ENCODE peak calls at places on chromosomes 2 and 18, in seven cellular contexts. G, D, T, Z, V, E and S are unnamed samples.

GRCh38 chr2:66481100-66481549 is 46.2 kb downstream of the MEIS1 start:
- DNase-seq in Z (peak), T (peak), G (peak), D (no peak), E (no peak), V (peak), S (peak)

GRCh38 chr2:163667064-163667887 is 68.5 kb downstream of the FIGN start:
- DNase-seq in G (peak), D (no peak), Z (no peak), E (peak), V (no peak), T (peak), S (no peak)

GRCh38 chr2:133641497-133641896 is 73.2 kb upstream of the NCKAP5 start:
- DNase-seq in D (no peak), T (no peak), G (peak), Z (peak), V (peak), E (no peak), S (peak)

GRCh38 chr2:233353101-233353768 is 1.1 kb upstream of the DGKD start:
- DNase-seq in G (peak), V (no peak), E (no peak), D (no peak), T (no peak), Z (no peak), S (no peak)

GRCh38 chr18:49055196-49055595 is 104.4 kb upstream of the SMAD7 start:
- DNase-seq in T (no peak), E (no peak), G (no peak), V (no peak), Z (no peak), D (no peak), S (peak)

GRCh38 chr2:33375054-33375453 is 101.4 kb upstream of the RASGRP3 start:
- DNase-seq in Z (no peak), E (no peak), V (no peak), D (no peak), G (no peak), T (no peak), S (no peak)

GRCh38 chr2:103289101-103289725 is 527.4 kb downstream of the TMEM182 start:
- DNase-seq in E (no peak), D (no peak), V (peak), Z (peak), T (no peak), G (no peak), S (no peak)

GRCh38 chr18:6997802-6998201 is 119.8 kb downstream of the LAMA1 start:
- DNase-seq in D (no peak), G (no peak), Z (no peak), V (no peak), E (no peak), T (no peak), S (no peak)

GRCh38 chr2:133431289-133431688 is 137.0 kb downstream of the NCKAP5 start:
- DNase-seq in E (no peak), T (no peak), D (no peak), V (no peak), G (no peak), Z (no peak), S (peak)

GRCh38 chr2:58769494-58770239 is 528.5 kb upstream of the FANCL start:
- DNase-seq in E (no peak), T (no peak), D (no peak), V (no peak), G (no peak), Z (no peak), S (no peak)

GRCh38 chr2:200125463-200125862 is 170.1 kb downstream of the MAIP1 start:
- DNase-seq in V (no peak), G (no peak), Z (no peak), D (no peak), E (no peak), T (no peak), S (no peak)

GRCh38 chr18:75070625-75071483 is 138.1 kb downstream of the PTGR3 start:
- DNase-seq in T (peak), E (no peak), V (peak), G (peak), Z (no peak), D (peak), S (peak)

GRCh38 chr18:75544496-75544895 is 117.0 kb upstream of the SMIM21 start:
- DNase-seq in V (no peak), G (no peak), Z (no peak), T (peak), D (no peak), E (no peak), S (no peak)